ENCODE peak calls at places on chromosomes 5 and 9, in four cellular contexts. I is mammary epithelial cell, C is GM13977, U is GM10248. Q is an unnamed sample.

GRCh38 chr9:37339945-37340344 is 82.6 kb upstream of the GRHPR start:
- DNase-seq in U (no peak), I (no peak), C (no peak), Q (no peak)

GRCh38 chr5:94785111-94785510 is 166.6 kb downstream of the SLF1 start:
- DNase-seq in I (no peak), U (no peak), C (no peak), Q (no peak)

GRCh38 chr5:169443249-169443784 is 140.3 kb upstream of the SPDL1 start:
- DNase-seq in C (no peak), U (no peak), I (no peak), Q (no peak)

GRCh38 chr9:72574156-72574810 is 52.9 kb downstream of the TMC1 start:
- DNase-seq in C (no peak), I (no peak), U (no peak), Q (no peak)

GRCh38 chr5:127596501-127596900 is 52.4 kb upstream of the CTXN3 start:
- DNase-seq in I (no peak), U (no peak), C (no peak), Q (no peak)

GRCh38 chr9:127540664-127541041 is 71.4 kb upstream of the STXBP1 start:
- DNase-seq in C (no peak), U (no peak), I (no peak), Q (no peak)

GRCh38 chr5:167688731-167689130 is 602.7 kb upstream of the WWC1 start:
- DNase-seq in I (peak), C (no peak), U (no peak), Q (no peak)

GRCh38 chr5:132225165-132226032 is 2.3 kb downstream of the P4HA2 start:
- DNase-seq in U (no peak), C (no peak), I (peak), Q (no peak)

GRCh38 chr9:86042226-86042625 is 57.1 kb downstream of the GOLM1 start:
- DNase-seq in I (no peak), C (no peak), U (no peak), Q (no peak)

GRCh38 chr9:5714501-5715401 is 85.8 kb downstream of the RIC1 start:
- DNase-seq in U (no peak), I (peak), C (no peak), Q (no peak)

GRCh38 chr5:41980870-41981269 is 55.8 kb downstream of the FBXO4 start:
- DNase-seq in C (no peak), U (no peak), I (no peak), Q (no peak)

GRCh38 chr5:170348069-170348702 is 41.0 kb downstream of the KCNMB1 start:
- DNase-seq in I (no peak), U (no peak), C (no peak), Q (no peak)

GRCh38 chr9:124532897-124533296 is 25.7 kb upstream of the NR5A1 start:
- DNase-seq in U (no peak), C (no peak), I (no peak), Q (no peak)
- TF ChIP-seq CTCF in U (no peak), C (no peak), I (no peak), Q (no peak)

GRCh38 chr9:98973546-98973921 is 29.8 kb downstream of the COL15A1 start:
- DNase-seq in C (no peak), U (no peak), I (no peak), Q (no peak)

GRCh38 chr9:98975838-98976237 is 32.1 kb downstream of the COL15A1 start:
- DNase-seq in C (no peak), I (no peak), U (no peak), Q (no peak)

GRCh38 chr9:98974106-98974505 is 30.4 kb downstream of the COL15A1 start:
- DNase-seq in I (no peak), C (no peak), U (no peak), Q (no peak)

GRCh38 chr9:98974994-98975712 is 31.4 kb downstream of the COL15A1 start:
- DNase-seq in I (peak), C (peak), U (peak), Q (peak)

DNA sequence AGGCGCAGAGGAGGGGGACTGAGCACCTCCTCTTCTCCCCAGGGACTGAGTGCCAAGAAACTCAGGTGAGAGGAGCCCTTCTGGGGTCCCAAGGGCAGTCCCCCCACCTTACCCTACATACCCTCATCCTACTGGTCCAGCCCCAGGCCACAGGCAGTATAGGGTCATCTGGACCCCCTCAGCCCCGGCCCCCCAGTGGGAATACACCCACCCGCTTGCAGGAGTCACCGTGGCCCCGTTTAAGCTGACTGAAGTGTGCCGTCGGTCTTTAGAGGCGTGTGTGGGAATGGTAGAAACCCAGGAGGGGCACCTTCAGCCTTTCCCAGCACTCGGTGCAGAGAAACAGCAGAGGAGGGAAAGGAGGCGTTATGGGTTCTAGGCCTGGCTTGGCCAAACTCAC is 30.8 kb downstream of the COL15A1 start:
- DNase-seq in U (no peak), I (no peak), C (no peak), Q (no peak)
- TF ChIP-seq CTCF in U (no peak), I (no peak), C (no peak), Q (no peak)

DNA sequence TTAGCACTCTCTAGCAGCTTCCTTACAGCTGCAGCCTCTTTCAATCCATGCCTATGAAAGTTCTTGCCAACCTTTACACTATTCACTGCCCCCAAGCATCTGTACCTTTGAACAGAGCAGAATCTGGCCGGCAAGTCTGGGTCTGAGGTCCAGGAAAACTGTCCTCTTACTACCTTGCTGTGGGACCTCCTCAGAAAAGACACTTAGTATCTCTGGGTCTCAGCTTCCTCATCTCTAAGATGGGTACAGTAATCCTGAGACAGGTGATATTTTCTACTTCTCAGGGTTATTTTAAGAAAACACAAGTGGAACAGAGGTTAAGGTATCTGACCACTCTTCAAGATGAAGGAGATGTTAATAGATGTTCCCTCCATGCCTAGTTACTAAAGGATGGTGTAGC is 120.2 kb downstream of the EGFLAM start:
- DNase-seq in I (no peak), C (no peak), U (no peak), Q (no peak)
- TF ChIP-seq CTCF in I (no peak), C (no peak), U (no peak), Q (no peak)

DNA sequence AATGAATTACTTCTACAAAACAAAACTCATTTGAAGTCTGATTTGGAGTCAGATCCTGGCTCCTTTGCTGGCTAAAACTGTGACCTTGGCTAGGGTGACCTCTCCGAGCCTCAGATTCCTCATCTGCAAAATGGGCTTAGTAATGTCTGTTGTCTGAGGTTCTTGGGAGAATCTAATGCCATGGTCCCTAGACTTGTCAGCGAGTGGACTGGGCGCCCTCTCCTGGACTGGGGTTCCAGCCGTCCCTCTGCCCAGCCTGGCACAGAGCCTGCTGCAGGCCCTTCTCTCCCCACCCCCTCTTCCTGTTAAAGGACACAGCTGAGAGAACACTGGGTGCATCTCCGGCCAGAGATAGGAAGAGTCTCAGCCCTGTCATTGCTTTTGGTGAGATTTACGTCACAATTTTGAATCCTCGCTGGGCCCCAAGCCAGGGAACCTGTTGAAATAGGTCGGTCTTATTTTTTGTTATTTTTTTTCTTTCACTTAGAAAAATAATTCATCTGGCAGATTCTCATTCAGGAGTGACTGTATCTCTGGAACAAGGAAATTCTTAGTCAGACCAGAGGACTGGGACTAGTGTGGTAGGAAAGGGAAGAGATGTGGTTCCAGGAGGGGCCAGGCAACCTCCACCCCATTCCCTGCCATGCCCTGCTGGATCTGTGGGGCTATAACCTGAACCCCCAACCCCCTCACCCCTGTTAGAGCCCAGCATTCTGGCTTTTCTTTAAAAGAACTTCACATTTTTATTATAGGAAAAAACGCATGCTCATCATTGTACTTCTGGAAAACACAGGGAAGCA is 48.2 kb upstream of the RPL26L1 start:
- DNase-seq in U (peak), C (peak), I (peak), Q (no peak)
- TF ChIP-seq CTCF in U (peak), C (peak), I (peak), Q (no peak)

DNA sequence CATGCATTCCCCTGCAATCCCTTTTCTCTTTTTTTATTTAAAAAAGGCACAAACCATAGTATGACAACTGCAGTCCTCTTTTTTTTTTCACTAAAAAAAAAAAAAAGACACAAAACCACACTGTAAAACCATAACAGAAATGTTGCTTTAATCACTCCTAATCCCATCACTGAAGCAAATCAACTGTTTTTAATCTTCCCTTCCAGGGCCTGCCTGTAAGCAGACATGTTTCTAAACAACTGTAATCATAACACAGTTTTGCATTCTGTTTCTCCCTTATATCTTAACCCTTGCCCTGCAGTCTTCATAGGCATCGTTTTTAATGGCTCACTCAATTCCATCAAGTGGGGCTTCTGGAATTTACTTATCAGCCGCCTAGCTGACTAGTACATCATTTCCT is 111.0 kb upstream of the SLC25A48 start:
- DNase-seq in U (no peak), C (no peak), I (no peak), Q (no peak)
- TF ChIP-seq CTCF in U (no peak), C (no peak), I (no peak), Q (no peak)